ENCODE peak calls at places on chromosomes 13 and 19, in seven cellular contexts. W is Caco-2; N is left ventricle myocardium inferior; Z is GM23248; T is ovary; D is lower lobe of right lung; V is CD4-positive, alpha-beta memory T cell. O is an unnamed sample. For H3K4me1 and H3K36me3, the result is how much of the 10 kb centered on the place peaks cover.

GRCh38 chr13:109271991-109272454 is 514.4 kb downstream of the IRS2 start:
- DNase-seq in W (peak), N (no peak), Z (peak), T (no peak), D (no peak), V (no peak), O (no peak)

GRCh38 chr13:69980799-69981198 is 126.8 kb upstream of the ATXN8OS start:
- DNase-seq in W (no peak), N (no peak), Z (no peak), T (no peak), D (no peak), V (no peak), O (no peak)

GRCh38 chr13:36829753-36830152 is 10.7 kb downstream of the RFXAP start:
- DNase-seq in W (no peak), N (no peak), Z (no peak), T (no peak), D (no peak), V (no peak), O (no peak)

GRCh38 chr19:5934779-5935472 is 20.9 kb downstream of the CAPS start:
- DNase-seq in W (no peak), N (peak), Z (peak), T (peak), D (no peak), V (no peak), O (no peak)

GRCh38 chr13:53151692-53152421 is 123.2 kb downstream of the OLFM4 start:
- DNase-seq in W (peak), N (no peak), Z (peak), T (no peak), D (no peak), V (no peak), O (no peak)

GRCh38 chr13:57763689-57764088 is 132.1 kb downstream of the PCDH17 start:
- DNase-seq in W (no peak), N (no peak), Z (no peak), T (no peak), D (no peak), V (no peak), O (no peak)

GRCh38 chr19:46812898-46813569 is 24.6 kb upstream of the SLC1A5 start:
- DNase-seq in W (no peak), N (peak), Z (no peak), T (peak), D (peak), V (no peak), O (no peak)

GRCh38 chr19:13103961-13104847 is 1.5 kb upstream of the LYL1 start:
- DNase-seq in W (no peak), N (peak), Z (peak), T (peak), D (peak), V (peak), O (peak)

GRCh38 chr19:49829721-49830120 is 11.6 kb downstream of the MED25 start:
- DNase-seq in W (no peak), N (no peak), Z (no peak), T (no peak), D (no peak), V (no peak), O (no peak)

GRCh38 chr13:50082426-50083283 is 67.4 kb downstream of the KCNRG start:
- DNase-seq in W (peak), N (peak), Z (peak), T (peak), D (peak), V (peak), O (peak)

GRCh38 chr13:110825516-110825915 is 89.4 kb downstream of the ANKRD10 start:
- DNase-seq in W (no peak), N (no peak), Z (no peak), T (no peak), D (no peak), V (no peak), O (no peak)

GRCh38 chr13:44854264-44855060 is 134.8 kb downstream of the NUFIP1 start:
- DNase-seq in W (peak), N (peak), Z (no peak), T (no peak), D (peak), V (no peak), O (peak)

GRCh38 chr19:42201489-42202289 is 15.8 kb downstream of the DEDD2 start:
- DNase-seq in W (no peak), N (peak), Z (no peak), T (no peak), D (peak), V (peak), O (no peak)

GRCh38 chr19:42200116-42200740 is 17.2 kb downstream of the DEDD2 start:
- DNase-seq in W (no peak), N (no peak), Z (no peak), T (no peak), D (no peak), V (no peak), O (no peak)

GRCh38 chr19:42197375-42197817 is 20.1 kb downstream of the DEDD2 start:
- DNase-seq in W (no peak), N (no peak), Z (no peak), T (no peak), D (peak), V (no peak), O (no peak)

GRCh38 chr19:42198676-42199439 is 18.6 kb downstream of the DEDD2 start:
- DNase-seq in W (no peak), N (no peak), Z (no peak), T (no peak), D (no peak), V (peak), O (no peak)

DNA sequence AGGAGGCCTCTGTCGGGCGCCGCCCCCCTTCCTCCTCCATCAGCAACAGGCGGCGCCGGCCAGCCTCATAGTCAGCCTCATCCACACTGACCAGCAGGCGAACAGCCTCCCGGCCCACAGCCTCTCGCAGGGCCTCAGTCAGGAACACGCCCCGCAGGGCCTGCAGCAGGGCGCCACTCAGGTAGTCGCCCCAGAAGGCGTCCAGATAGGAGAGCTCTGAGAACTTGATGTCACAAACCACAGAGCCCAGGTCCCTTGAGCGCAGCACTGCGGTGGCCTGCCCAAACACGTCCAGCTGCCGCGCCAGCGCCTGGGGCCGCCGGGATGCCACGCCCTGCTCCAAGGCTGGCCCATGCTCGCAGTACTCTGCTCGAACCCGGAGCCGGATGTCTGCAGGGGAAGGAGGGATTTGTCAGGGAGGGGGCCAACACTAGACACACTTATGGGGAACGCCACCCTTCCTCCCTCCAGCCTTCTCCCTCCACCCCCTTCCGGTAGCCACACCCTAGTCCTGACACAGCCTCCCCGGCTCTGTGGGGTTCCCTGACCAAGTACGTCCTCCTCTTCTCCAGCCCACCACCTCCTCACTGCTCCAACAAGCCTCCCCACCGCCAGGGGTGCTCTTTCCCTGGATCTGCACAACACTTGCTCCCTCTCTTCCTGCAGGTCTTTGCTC is 17.9 kb downstream of the DEDD2 start:
- DNase-seq in W (no peak), N (peak), Z (no peak), T (no peak), D (peak), V (peak), O (peak)
- H3K4me1 ChIP-seq in W (under half), N (under half), Z (under half), T (under half), D (half or more), V (half or more), O (under half)

GRCh38 chr19:30116984-30117555 is 175.0 kb downstream of the URI1 start:
- DNase-seq in W (peak), N (no peak), Z (no peak), T (no peak), D (no peak), V (no peak), O (no peak)
- H3K4me3 ChIP-seq in W (no peak), N (no peak), Z (no peak), T (no peak), D (no peak), V (no peak), O (no peak)

GRCh38 chr19:19466201-19466600 is 49.1 kb downstream of the TSSK6 start:
- DNase-seq in W (no peak), N (no peak), Z (no peak), T (no peak), D (peak), V (no peak), O (peak)
- H3K36me3 ChIP-seq in W (under half), N (under half), Z (under half), T (under half), D (under half), V (under half), O (under half)

GRCh38 chr13:30151398-30151797 is 156.0 kb downstream of the KATNAL1 start:
- DNase-seq in W (no peak), N (no peak), Z (no peak), T (no peak), D (no peak), V (no peak), O (no peak)
- H3K4me1 ChIP-seq in W (under half), N (under half), Z (under half), T (under half), D (under half), V (half or more), O (under half)

GRCh38 chr19:15180451-15181390 is 20.1 kb downstream of the NOTCH3 start:
- DNase-seq in W (peak), N (peak), Z (peak), T (no peak), D (peak), V (no peak), O (peak)

GRCh38 chr19:15175609-15176008 is 25.2 kb downstream of the NOTCH3 start:
- DNase-seq in W (no peak), N (no peak), Z (no peak), T (no peak), D (no peak), V (no peak), O (no peak)

GRCh38 chr19:15178629-15179308 is 22.0 kb downstream of the NOTCH3 start:
- DNase-seq in W (no peak), N (no peak), Z (peak), T (no peak), D (no peak), V (no peak), O (no peak)

GRCh38 chr19:15173746-15174404 is 26.9 kb downstream of the NOTCH3 start:
- DNase-seq in W (no peak), N (no peak), Z (peak), T (no peak), D (no peak), V (no peak), O (no peak)

GRCh38 chr19:15177269-15178116 is 23.3 kb downstream of the NOTCH3 start:
- DNase-seq in W (no peak), N (peak), Z (peak), T (peak), D (peak), V (peak), O (peak)
- H3K4me3 ChIP-seq in W (no peak), N (peak), Z (peak), T (no peak), D (no peak), V (no peak), O (peak)

GRCh38 chr19:19279853-19280252 is 6.8 kb upstream of the TM6SF2 start:
- DNase-seq in W (no peak), N (no peak), Z (no peak), T (no peak), D (no peak), V (no peak), O (no peak)

GRCh38 chr19:19280561-19280960 is 7.5 kb upstream of the TM6SF2 start:
- DNase-seq in W (no peak), N (no peak), Z (peak), T (no peak), D (no peak), V (no peak), O (no peak)

GRCh38 chr19:19285723-19286122 is 12.6 kb upstream of the TM6SF2 start:
- DNase-seq in W (no peak), N (no peak), Z (no peak), T (no peak), D (no peak), V (no peak), O (no peak)
- H3K36me3 ChIP-seq in W (under half), N (half or more), Z (under half), T (under half), D (half or more), V (under half), O (under half)

DNA sequence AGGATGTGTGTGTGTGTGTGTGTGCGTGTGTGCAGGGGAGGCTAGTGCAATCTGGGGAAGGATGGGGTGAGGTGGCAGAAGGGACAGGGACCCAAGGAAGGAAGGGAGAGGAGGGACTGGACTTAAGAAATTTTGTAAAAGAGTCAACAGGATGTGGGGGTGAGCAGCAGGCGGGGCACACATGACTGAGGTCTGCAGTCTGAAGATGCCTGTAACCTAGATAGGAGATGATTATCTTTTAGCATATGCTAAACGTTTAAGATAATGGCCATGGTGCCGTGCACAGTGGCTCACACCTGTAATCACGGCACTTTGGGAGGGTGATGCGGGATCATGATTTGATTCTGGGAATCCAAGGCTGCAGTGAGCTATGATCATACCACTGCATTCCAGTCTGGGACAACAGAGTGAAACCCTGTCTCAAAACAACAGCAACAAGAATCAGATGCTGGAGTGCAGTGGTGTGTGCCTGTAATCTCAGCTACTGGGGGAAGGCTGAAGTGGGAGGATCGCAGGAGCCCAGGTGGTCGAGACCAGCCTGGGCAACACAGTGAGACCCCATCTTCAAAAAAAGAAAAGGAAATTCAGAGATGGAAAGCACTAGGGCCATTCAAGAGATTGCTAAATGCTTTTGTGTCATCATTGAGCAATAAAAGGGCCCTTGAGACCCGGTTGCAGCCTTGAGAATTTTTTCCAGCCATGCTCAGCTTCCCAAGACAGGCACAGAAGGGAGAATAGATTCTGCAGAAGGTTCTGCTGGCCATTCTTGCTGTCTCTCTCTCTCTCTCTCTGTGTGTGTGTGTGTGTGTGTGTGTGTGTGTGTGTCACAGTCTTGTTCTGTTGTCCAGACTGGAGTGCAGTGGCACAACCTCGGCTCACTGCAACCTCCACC is 3.8 kb upstream of the ZNF414 start:
- DNase-seq in W (no peak), N (no peak), Z (peak), T (no peak), D (no peak), V (peak), O (no peak)
- H3K4me1 ChIP-seq in W (under half), N (under half), Z (under half), T (under half), D (under half), V (half or more), O (under half)

DNA sequence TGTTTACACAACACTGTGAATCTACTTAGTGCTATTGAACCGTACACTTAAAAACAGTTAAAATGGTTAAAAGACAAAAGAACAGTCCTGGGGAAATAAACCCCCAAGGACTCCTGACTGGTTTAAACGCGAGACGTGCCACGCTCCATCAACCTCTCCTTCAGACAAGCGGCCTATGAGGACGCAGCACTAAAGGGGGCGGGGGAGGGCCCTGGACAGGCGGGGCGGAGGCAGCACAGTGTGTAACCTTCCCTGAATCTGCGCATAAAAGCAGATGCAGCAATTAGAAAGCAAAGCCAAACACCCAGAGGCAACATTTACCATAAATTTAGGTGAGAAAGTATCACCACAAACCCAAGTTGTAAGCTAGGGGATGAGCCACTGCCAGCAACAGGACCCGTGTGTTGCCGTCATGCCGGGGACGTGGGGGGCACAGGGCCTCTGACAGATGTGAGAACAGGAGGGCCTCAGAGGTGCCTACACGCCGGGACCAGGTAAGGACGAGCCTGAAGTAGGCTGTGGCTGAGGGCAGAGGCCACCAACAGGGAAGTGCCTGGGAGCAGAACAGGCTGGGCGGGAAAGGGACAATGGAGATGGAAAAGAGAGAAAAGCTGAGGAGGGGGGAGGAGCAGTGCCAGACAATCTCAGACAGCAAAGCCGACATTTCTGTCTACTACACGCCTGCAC is 15.3 kb upstream of the ADPRHL1 start:
- DNase-seq in W (no peak), N (no peak), Z (no peak), T (no peak), D (no peak), V (no peak), O (no peak)
- H3K4me3 ChIP-seq in W (no peak), N (no peak), Z (no peak), T (no peak), D (no peak), V (no peak), O (no peak)

GRCh38 chr19:17197666-17198065 is 17.5 kb upstream of the USE1 start:
- DNase-seq in W (no peak), N (no peak), Z (no peak), T (no peak), D (no peak), V (no peak), O (no peak)
- H3K36me3 ChIP-seq in W (under half), N (half or more), Z (under half), T (under half), D (half or more), V (half or more), O (half or more)